ENCODE peak calls at places on chromosomes 3 and 15, in ten cellular contexts. X, M, S, L, J, A, V, Z, E and N are unnamed samples.

GRCh38 chr3:115766587-115767492 is 143.5 kb downstream of the GAP43 start:
- DNase-seq in Z (no peak), M (no peak), J (no peak), S (no peak), V (no peak), A (peak; percentile 77), L (peak; percentile 22), X (no peak), E (peak; percentile 52), N (no peak)

GRCh38 chr3:72270072-72270611 is 485.2 kb upstream of the PROK2 start:
- DNase-seq in Z (peak; percentile 31), S (peak; percentile 92), J (peak; percentile 64), V (no peak), E (peak; percentile 87), A (peak; percentile 97), L (peak; percentile 85), M (peak; percentile 55), X (no peak), N (no peak)

GRCh38 chr3:151301787-151302186 is 14.8 kb downstream of the GPR87 start:
- DNase-seq in V (no peak), J (no peak), Z (no peak), L (peak; percentile 22), E (peak; percentile 45), A (peak; percentile 54), M (no peak), X (no peak), S (no peak), N (no peak)

GRCh38 chr3:149646181-149646766 is 11.6 kb downstream of the WWTR1 start:
- DNase-seq in J (no peak), S (no peak), E (peak; percentile 57), L (peak; percentile 57), A (peak; percentile 49), M (no peak), X (no peak), V (no peak), Z (no peak), N (no peak)

GRCh38 chr3:135456182-135456790 is 509.2 kb upstream of the PPP2R3A start:
- DNase-seq in Z (peak; percentile 48), E (no peak), V (no peak), J (no peak), S (no peak), M (no peak), X (peak; percentile 8), A (no peak), L (no peak), N (no peak)

GRCh38 chr3:136728918-136729317 is 23.3 kb downstream of the STAG1 start:
- DNase-seq in E (peak; percentile 94), S (no peak), J (no peak), A (peak; percentile 60), M (no peak), L (no peak), V (no peak), Z (no peak), X (peak; percentile 34), N (no peak)

GRCh38 chr15:27725733-27726132 is 373.4 kb downstream of the OCA2 start:
- DNase-seq in Z (no peak), M (no peak), V (no peak), S (no peak), E (no peak), A (no peak), X (no peak), J (no peak), L (no peak), N (no peak)

GRCh38 chr3:16177962-16178627 is 3.6 kb downstream of the GALNT15 start:
- DNase-seq in X (peak; percentile 68), E (peak; percentile 74), L (peak; percentile 87), V (peak; percentile 61), S (peak; percentile 91), M (peak; percentile 71), Z (peak; percentile 86), A (peak; percentile 89), J (peak; percentile 80), N (no peak)

GRCh38 chr15:88469321-88469720 is 1.8 kb downstream of the MRPS11 start:
- DNase-seq in V (no peak), S (no peak), L (no peak), X (no peak), E (no peak), M (no peak), A (no peak), Z (no peak), J (no peak), N (no peak)

GRCh38 chr3:69354948-69355347 is 30.9 kb downstream of the FRMD4B start:
- DNase-seq in Z (no peak), A (no peak), S (no peak), J (no peak), E (no peak), M (no peak), V (no peak), L (no peak), X (no peak), N (no peak)

GRCh38 chr3:188842628-188843027 is 329.1 kb upstream of the TPRG1 start:
- DNase-seq in Z (no peak), J (no peak), E (no peak), L (no peak), A (peak; percentile 53), S (no peak), X (no peak), V (no peak), M (no peak), N (no peak)

GRCh38 chr15:33448151-33448550 is 137.4 kb downstream of the RYR3 start:
- DNase-seq in X (peak; percentile 87), M (no peak), Z (no peak), V (no peak), J (no peak), E (no peak), A (no peak), S (no peak), L (no peak), N (no peak)

GRCh38 chr3:124786491-124787241 is 56.4 kb downstream of the UMPS start:
- DNase-seq in X (no peak), L (no peak), S (no peak), M (no peak), E (no peak), V (no peak), A (peak; percentile 62), J (peak; percentile 35), Z (no peak), N (no peak)

GRCh38 chr3:14634763-14635400 is 16.7 kb upstream of the CCDC174 start:
- DNase-seq in Z (no peak), S (no peak), L (no peak), E (no peak), V (no peak), J (no peak), M (no peak), A (peak; percentile 16), X (no peak), N (no peak)

GRCh38 chr15:101037090-101037830 is 118.1 kb downstream of the LRRK1 start:
- DNase-seq in Z (no peak), J (no peak), A (no peak), V (no peak), X (no peak), E (no peak), S (peak; percentile 4), L (no peak), M (no peak), N (no peak)

GRCh38 chr3:188283347-188283746 is 129.4 kb downstream of the LPP start:
- DNase-seq in M (no peak), L (no peak), X (no peak), J (no peak), V (no peak), A (peak; percentile 71), E (no peak), Z (no peak), S (no peak), N (no peak)

GRCh38 chr3:159855599-159856495 is 132.8 kb upstream of the IL12A start:
- DNase-seq in J (no peak), E (no peak), L (no peak), Z (no peak), M (no peak), V (no peak), A (no peak), S (no peak), X (no peak), N (no peak)

GRCh38 chr15:44163370-44163769 is 31.7 kb downstream of the FRMD5 start:
- DNase-seq in L (no peak), V (no peak), E (no peak), Z (no peak), J (no peak), M (no peak), X (no peak), S (no peak), A (no peak), N (no peak)

GRCh38 chr3:158381274-158381868 is 189.6 kb upstream of the MLF1 start:
- DNase-seq in J (no peak), X (no peak), E (no peak), V (no peak), M (no peak), A (no peak), Z (no peak), L (no peak), S (no peak), N (no peak)

GRCh38 chr3:183698760-183699159 is 1.2 kb downstream of the YEATS2 start:
- DNase-seq in A (peak; percentile 40), M (no peak), E (no peak), X (peak; percentile 36), V (no peak), Z (peak; percentile 48), S (no peak), L (peak; percentile 34), J (no peak), N (no peak)

GRCh38 chr3:129593595-129594339 is 12.7 kb downstream of the PLXND1 start:
- DNase-seq in A (no peak), E (no peak), Z (no peak), S (no peak), L (no peak), J (no peak), M (no peak), X (no peak), V (peak; percentile 12), N (no peak)

GRCh38 chr3:186783731-186784515 is 546 bp downstream of the EIF4A2 start:
- DNase-seq in Z (peak; percentile 86), J (peak; percentile 62), M (peak; percentile 89), A (peak; percentile 83), X (peak; percentile 61), L (peak; percentile 82), E (peak; percentile 69), V (peak; percentile 67), S (peak; percentile 89), N (no peak)

GRCh38 chr15:71512281-71513016 is 297.9 kb upstream of the NR2E3 start:
- DNase-seq in M (no peak), X (peak; percentile 23), V (no peak), Z (no peak), L (no peak), J (no peak), E (no peak), A (no peak), S (no peak), N (no peak)